ENCODE peak calls at places on chromosomes 2 and 18, in nine cellular contexts. K is activated T-helper 1 cell treated with Interleukin-2 at 50 U/mL for 16 hours; V is CD8-positive, alpha-beta memory T cell; Q is NCI-H1105; F is stimulated activated CD4-positive, alpha-beta T cell treated with anti-CD3 and anti-CD28 coated beads, Interleukin-1b, Interleukin-23, amount 100 ng/mL, for 24 hours; X is hepatic stellate cell; Y is tibial nerve; C is non-pigmented ciliary epithelial cell; I is germinal center. J is an unnamed sample.

GRCh38 chr2:215845839-215846586 is 167.3 kb downstream of the MREG start:
- DNase-seq in K (no peak), V (no peak), Q (no peak), F (no peak), X (no peak), Y (no peak), C (no peak), I (no peak), J (no peak)

GRCh38 chr2:30706534-30707303 is 100.5 kb downstream of the CAPN13 start:
- DNase-seq in K (peak), V (peak), Q (peak), F (peak), X (peak), Y (peak), C (no peak), I (peak), J (peak)

GRCh38 chr18:79934311-79935097 is 16.9 kb downstream of the SLC66A2 start:
- DNase-seq in K (no peak), V (no peak), Q (no peak), F (no peak), X (no peak), Y (no peak), C (no peak), I (no peak), J (peak)

GRCh38 chr18:63197246-63197791 is 122.2 kb downstream of the BCL2 start:
- DNase-seq in K (no peak), V (peak), Q (no peak), F (no peak), X (no peak), Y (no peak), C (no peak), I (no peak), J (peak)

GRCh38 chr2:30139131-30139870 is 7.5 kb upstream of the YPEL5 start:
- DNase-seq in K (no peak), V (peak), Q (no peak), F (peak), X (no peak), Y (no peak), C (no peak), I (no peak), J (no peak)

GRCh38 chr18:26642461-26643348 is 94.4 kb upstream of the KCTD1 start:
- DNase-seq in K (no peak), V (no peak), Q (no peak), F (no peak), X (no peak), Y (no peak), C (no peak), I (no peak), J (peak)

GRCh38 chr2:85589982-85590791 is 5.4 kb upstream of the RNF181 start:
- DNase-seq in K (no peak), V (no peak), Q (no peak), F (no peak), X (peak), Y (no peak), C (peak), I (no peak), J (peak)

GRCh38 chr18:23250893-23251656 is 115.8 kb downstream of the CABLES1 start:
- DNase-seq in K (no peak), V (no peak), Q (no peak), F (no peak), X (no peak), Y (no peak), C (no peak), I (no peak), J (peak)

GRCh38 chr18:44789704-44790103 is 109.0 kb downstream of the SETBP1 start:
- DNase-seq in K (no peak), V (no peak), Q (no peak), F (no peak), X (peak), Y (no peak), C (no peak), I (no peak), J (no peak)

GRCh38 chr18:2644535-2644934 is 11.0 kb upstream of the SMCHD1 start:
- DNase-seq in K (no peak), V (no peak), Q (no peak), F (no peak), X (no peak), Y (no peak), C (no peak), I (no peak), J (no peak)

GRCh38 chr18:28003451-28003850 is 173.5 kb downstream of the CDH2 start:
- DNase-seq in K (no peak), V (no peak), Q (no peak), F (no peak), X (peak), Y (no peak), C (peak), I (no peak), J (no peak)

GRCh38 chr2:19753818-19754217 is 148.0 kb downstream of the TTC32 start:
- DNase-seq in K (no peak), V (no peak), Q (no peak), F (no peak), X (no peak), Y (no peak), C (no peak), I (no peak), J (no peak)

GRCh38 chr18:2906522-2907458 is 60.0 kb downstream of the EMILIN2 start:
- DNase-seq in K (peak), V (peak), Q (no peak), F (no peak), X (peak), Y (peak), C (no peak), I (peak), J (peak)

GRCh38 chr2:238139141-238139840 is 823 bp downstream of the KLHL30 start:
- DNase-seq in K (peak), V (no peak), Q (no peak), F (no peak), X (no peak), Y (no peak), C (no peak), I (peak), J (no peak)

GRCh38 chr2:98463988-98464771 is 19.5 kb downstream of the INPP4A start:
- DNase-seq in K (no peak), V (peak), Q (no peak), F (no peak), X (no peak), Y (no peak), C (no peak), I (no peak), J (peak)

GRCh38 chr2:16625201-16625729 is 40.4 kb downstream of the CYRIA start:
- DNase-seq in K (no peak), V (no peak), Q (no peak), F (no peak), X (no peak), Y (no peak), C (no peak), I (peak), J (peak)

GRCh38 chr18:51053822-51054221 is 23.8 kb downstream of the SMAD4 start:
- DNase-seq in K (no peak), V (no peak), Q (no peak), F (no peak), X (no peak), Y (no peak), C (no peak), I (no peak), J (no peak)

GRCh38 chr18:55228707-55229106 is 269.4 kb upstream of the CCDC68 start:
- DNase-seq in K (no peak), V (no peak), Q (no peak), F (no peak), X (no peak), Y (no peak), C (no peak), I (no peak), J (no peak)

GRCh38 chr2:127771756-127772155 is 39.2 kb downstream of the WDR33 start:
- DNase-seq in K (no peak), V (no peak), Q (no peak), F (no peak), X (no peak), Y (no peak), C (no peak), I (no peak), J (no peak)

GRCh38 chr2:218097975-218098374 is 27.9 kb upstream of the CXCR2 start:
- DNase-seq in K (no peak), V (no peak), Q (no peak), F (no peak), X (no peak), Y (no peak), C (no peak), I (no peak), J (no peak)

GRCh38 chr18:49273201-49273880 is 187.1 kb downstream of the DYM start:
- DNase-seq in K (no peak), V (no peak), Q (no peak), F (no peak), X (no peak), Y (no peak), C (no peak), I (no peak), J (no peak)

GRCh38 chr2:237200462-237200861 is 114.8 kb downstream of the COPS8 start:
- DNase-seq in K (no peak), V (no peak), Q (no peak), F (no peak), X (no peak), Y (no peak), C (no peak), I (no peak), J (no peak)

GRCh38 chr2:161379740-161380139 is 36.4 kb upstream of the TBR1 start:
- DNase-seq in K (no peak), V (no peak), Q (no peak), F (no peak), X (no peak), Y (no peak), C (no peak), I (no peak), J (no peak)

GRCh38 chr2:240568678-240569522 is 616 bp downstream of the RNPEPL1 start:
- DNase-seq in K (peak), V (peak), Q (peak), F (no peak), X (peak), Y (peak), C (no peak), I (peak), J (peak)

GRCh38 chr18:43620936-43621335 is 343.6 kb upstream of the SYT4 start:
- DNase-seq in K (no peak), V (no peak), Q (peak), F (no peak), X (peak), Y (no peak), C (no peak), I (peak), J (no peak)

GRCh38 chr2:100482741-100483140 is 12.5 kb downstream of the NMS start:
- DNase-seq in K (no peak), V (no peak), Q (no peak), F (no peak), X (no peak), Y (no peak), C (no peak), I (peak), J (no peak)

GRCh38 chr18:10475633-10476388 is 21.4 kb downstream of the APCDD1 start:
- DNase-seq in K (no peak), V (no peak), Q (no peak), F (no peak), X (no peak), Y (no peak), C (no peak), I (peak), J (no peak)

GRCh38 chr2:55089716-55090115 is 39.5 kb upstream of the RTN4 start:
- DNase-seq in K (no peak), V (no peak), Q (no peak), F (no peak), X (no peak), Y (no peak), C (no peak), I (no peak), J (no peak)

GRCh38 chr18:59456657-59457056 is 97.6 kb upstream of the LMAN1 start:
- DNase-seq in K (no peak), V (no peak), Q (no peak), F (no peak), X (no peak), Y (no peak), C (no peak), I (no peak), J (no peak)

GRCh38 chr2:224948859-224949258 is 93.4 kb downstream of the DOCK10 start:
- DNase-seq in K (no peak), V (no peak), Q (no peak), F (no peak), X (peak), Y (no peak), C (no peak), I (no peak), J (peak)

GRCh38 chr2:238821391-238821790 is 26.5 kb upstream of the TWIST2 start:
- DNase-seq in K (no peak), V (no peak), Q (no peak), F (no peak), X (no peak), Y (no peak), C (no peak), I (no peak), J (no peak)

GRCh38 chr2:10359731-10360329 is 57.1 kb downstream of the HPCAL1 start:
- DNase-seq in K (no peak), V (no peak), Q (no peak), F (no peak), X (no peak), Y (no peak), C (no peak), I (no peak), J (no peak)

GRCh38 chr2:41024806-41025205 is 572.9 kb upstream of the SLC8A1 start:
- DNase-seq in K (no peak), V (no peak), Q (no peak), F (no peak), X (no peak), Y (no peak), C (no peak), I (no peak), J (no peak)